ENCODE peak calls at places on chromosomes 7 and 10, in six cellular contexts. One of them, this sample, is unnamed.

GRCh38 chr10:109956454-109957091 is 33.3 kb upstream of the XPNPEP1 start:
- DNase-seq in Calu3: peak
- DNase-seq in naive thymus-derived CD4-positive, alpha-beta T cell: no peak
- DNase-seq in T-helper 2 cell: no peak
- DNase-seq in activated gamma-delta T cell: no peak
- DNase-seq in neural crest cell: peak
- DNase-seq in this sample: no peak

GRCh38 chr7:37173655-37174054 is 275.0 kb downstream of the ELMO1 start:
- DNase-seq in activated gamma-delta T cell: no peak
- DNase-seq in neural crest cell: no peak
- DNase-seq in Calu3: no peak
- DNase-seq in naive thymus-derived CD4-positive, alpha-beta T cell: no peak
- DNase-seq in T-helper 2 cell: no peak
- DNase-seq in this sample: no peak

GRCh38 chr7:47901542-47901941 is 46.7 kb downstream of the PKD1L1 start:
- DNase-seq in naive thymus-derived CD4-positive, alpha-beta T cell: no peak
- DNase-seq in neural crest cell: peak
- DNase-seq in activated gamma-delta T cell: no peak
- DNase-seq in T-helper 2 cell: no peak
- DNase-seq in Calu3: no peak
- DNase-seq in this sample: no peak

GRCh38 chr7:41297167-41297566 is 405.7 kb downstream of the INHBA start:
- DNase-seq in neural crest cell: no peak
- DNase-seq in activated gamma-delta T cell: no peak
- DNase-seq in Calu3: no peak
- DNase-seq in naive thymus-derived CD4-positive, alpha-beta T cell: no peak
- DNase-seq in T-helper 2 cell: no peak
- DNase-seq in this sample: no peak

GRCh38 chr7:80472491-80473200 is 39.2 kb downstream of the GNAT3 start:
- DNase-seq in naive thymus-derived CD4-positive, alpha-beta T cell: no peak
- DNase-seq in neural crest cell: no peak
- DNase-seq in activated gamma-delta T cell: no peak
- DNase-seq in Calu3: no peak
- DNase-seq in T-helper 2 cell: no peak
- DNase-seq in this sample: no peak

GRCh38 chr10:119602241-119603095 is 5.7 kb upstream of the TIAL1 start:
- DNase-seq in naive thymus-derived CD4-positive, alpha-beta T cell: peak
- DNase-seq in activated gamma-delta T cell: no peak
- DNase-seq in T-helper 2 cell: no peak
- DNase-seq in neural crest cell: no peak
- DNase-seq in Calu3: peak
- DNase-seq in this sample: no peak

GRCh38 chr10:107095125-107095524 is 69.4 kb downstream of the SORCS1 start:
- DNase-seq in naive thymus-derived CD4-positive, alpha-beta T cell: no peak
- DNase-seq in activated gamma-delta T cell: no peak
- DNase-seq in neural crest cell: no peak
- DNase-seq in Calu3: no peak
- DNase-seq in T-helper 2 cell: no peak
- DNase-seq in this sample: no peak

GRCh38 chr10:61463035-61463909 is 10.1 kb upstream of the TMEM26 start:
- DNase-seq in activated gamma-delta T cell: no peak
- DNase-seq in T-helper 2 cell: no peak
- DNase-seq in naive thymus-derived CD4-positive, alpha-beta T cell: no peak
- DNase-seq in Calu3: no peak
- DNase-seq in neural crest cell: no peak
- DNase-seq in this sample: no peak

GRCh38 chr10:106618611-106619010 is 545.9 kb downstream of the SORCS1 start:
- DNase-seq in T-helper 2 cell: no peak
- DNase-seq in neural crest cell: no peak
- DNase-seq in Calu3: no peak
- DNase-seq in activated gamma-delta T cell: no peak
- DNase-seq in naive thymus-derived CD4-positive, alpha-beta T cell: no peak
- DNase-seq in this sample: peak

GRCh38 chr7:151518781-151519044 is 982 bp downstream of the RHEB start:
- DNase-seq in activated gamma-delta T cell: no peak
- DNase-seq in naive thymus-derived CD4-positive, alpha-beta T cell: no peak
- DNase-seq in T-helper 2 cell: no peak
- DNase-seq in neural crest cell: no peak
- DNase-seq in Calu3: no peak
- DNase-seq in this sample: no peak

GRCh38 chr10:4941540-4942330 is 21.5 kb upstream of the AKR1C1 start:
- DNase-seq in activated gamma-delta T cell: no peak
- DNase-seq in neural crest cell: no peak
- DNase-seq in naive thymus-derived CD4-positive, alpha-beta T cell: no peak
- DNase-seq in Calu3: no peak
- DNase-seq in T-helper 2 cell: no peak
- DNase-seq in this sample: no peak

GRCh38 chr10:13862541-13863233 is 275.9 kb downstream of the PRPF18 start:
- DNase-seq in neural crest cell: no peak
- DNase-seq in naive thymus-derived CD4-positive, alpha-beta T cell: peak
- DNase-seq in activated gamma-delta T cell: no peak
- DNase-seq in T-helper 2 cell: no peak
- DNase-seq in Calu3: no peak
- DNase-seq in this sample: no peak